ENCODE peak calls at places on chromosomes 2 and 18, in four cellular contexts. L is activated CD4-positive, alpha-beta T cell treated with anti-CD3 and anti-CD28 coated beads for 4 hours; K is RPMI8226; W is fibroblast of mammary gland. H is an unnamed sample.

GRCh38 chr2:187390891-187391290 is 57.2 kb downstream of the CALCRL start:
- DNase-seq in L (no peak), K (peak), W (peak), H (peak)

GRCh38 chr2:65800998-65801397 is 368.6 kb upstream of the SPRED2 start:
- DNase-seq in L (no peak), K (no peak), W (peak), H (no peak)

GRCh38 chr2:202529389-202529788 is 105.4 kb upstream of the FAM117B start:
- DNase-seq in L (no peak), K (no peak), W (peak), H (no peak)

GRCh38 chr2:205237524-205237923 is 444.8 kb upstream of the NRP2 start:
- DNase-seq in L (no peak), K (no peak), W (no peak), H (no peak)

GRCh38 chr18:54647176-54647575 is 56.1 kb downstream of the DYNAP start:
- DNase-seq in L (no peak), K (peak), W (peak), H (peak)

GRCh38 chr18:36667811-36668210 is 161.0 kb downstream of the TPGS2 start:
- DNase-seq in L (no peak), K (no peak), W (no peak), H (no peak)

GRCh38 chr2:86072271-86072858 is 33.3 kb downstream of the POLR1A start:
- DNase-seq in L (no peak), K (peak), W (peak), H (peak)

GRCh38 chr2:100059638-100060037 is 82.8 kb downstream of the AFF3 start:
- DNase-seq in L (no peak), K (no peak), W (no peak), H (no peak)

GRCh38 chr2:32192418-32192817 is 26.8 kb downstream of the SLC30A6 start:
- DNase-seq in L (no peak), K (no peak), W (no peak), H (no peak)

GRCh38 chr2:233811087-233811486 is 33.0 kb downstream of the MROH2A start:
- DNase-seq in L (no peak), K (no peak), W (no peak), H (no peak)

GRCh38 chr2:138948070-138948539 is 167.9 kb upstream of the NXPH2 start:
- DNase-seq in L (no peak), K (no peak), W (peak), H (no peak)

GRCh38 chr18:5058768-5059539 is 138.1 kb downstream of the AKAIN1 start:
- DNase-seq in L (peak), K (peak), W (peak), H (no peak)

GRCh38 chr18:9878095-9878494 is 7.7 kb upstream of the TXNDC2 start:
- DNase-seq in L (no peak), K (no peak), W (no peak), H (no peak)

GRCh38 chr2:3248754-3249476 is 128.7 kb downstream of the EIPR1 start:
- DNase-seq in L (no peak), K (no peak), W (no peak), H (no peak)

GRCh38 chr18:74420491-74420890 is 36.6 kb downstream of the DIPK1C start:
- DNase-seq in L (no peak), K (no peak), W (no peak), H (no peak)

GRCh38 chr2:170972508-170973224 is 43.6 kb downstream of the GORASP2 start:
- DNase-seq in L (no peak), K (no peak), W (no peak), H (peak)

GRCh38 chr2:143514413-143514812 is 385.2 kb downstream of the ARHGAP15 start:
- DNase-seq in L (no peak), K (no peak), W (peak), H (no peak)

GRCh38 chr2:164840458-164840929 is 1.1 kb downstream of the COBLL1 start:
- DNase-seq in L (no peak), K (peak), W (no peak), H (peak)

GRCh38 chr2:135636982-135637381 is 104.7 kb upstream of the UBXN4 start:
- DNase-seq in L (no peak), K (no peak), W (no peak), H (no peak)